ENCODE peak calls at places on chromosomes 13 and 19, in nine cellular contexts. One of them, this sample, is unnamed.

GRCh38 chr19:42512743-42513304 is 15.5 kb downstream of the CEACAM1 start:
- DNase-seq in astrocyte of the spinal cord: no peak
- DNase-seq in endothelial cell of umbilical vein: no peak
- DNase-seq in breast epithelium: no peak
- DNase-seq in fibroblast of villous mesenchyme: no peak
- DNase-seq in fibroblast of the aortic adventitia: no peak
- DNase-seq in WERI-Rb-1: no peak
- DNase-seq in prostate gland: no peak
- DNase-seq in AG04450: no peak
- DNase-seq in this sample: no peak

GRCh38 chr13:67048084-67048792 is 181.9 kb downstream of the PCDH9 start:
- DNase-seq in astrocyte of the spinal cord: peak
- DNase-seq in endothelial cell of umbilical vein: peak
- DNase-seq in breast epithelium: no peak
- DNase-seq in fibroblast of villous mesenchyme: peak
- DNase-seq in fibroblast of the aortic adventitia: peak
- DNase-seq in WERI-Rb-1: no peak
- DNase-seq in prostate gland: no peak
- DNase-seq in AG04450: peak
- DNase-seq in this sample: peak

GRCh38 chr19:28456708-28457320 is 756.1 kb downstream of the UQCRFS1 start:
- DNase-seq in astrocyte of the spinal cord: no peak
- DNase-seq in endothelial cell of umbilical vein: no peak
- DNase-seq in breast epithelium: no peak
- DNase-seq in fibroblast of villous mesenchyme: no peak
- DNase-seq in fibroblast of the aortic adventitia: no peak
- DNase-seq in WERI-Rb-1: no peak
- DNase-seq in prostate gland: no peak
- DNase-seq in AG04450: no peak
- DNase-seq in this sample: no peak

GRCh38 chr19:36918090-36918489 is 2.0 kb downstream of the ZNF568 start:
- DNase-seq in astrocyte of the spinal cord: no peak
- DNase-seq in endothelial cell of umbilical vein: no peak
- DNase-seq in breast epithelium: no peak
- DNase-seq in fibroblast of villous mesenchyme: no peak
- DNase-seq in fibroblast of the aortic adventitia: no peak
- DNase-seq in WERI-Rb-1: no peak
- DNase-seq in prostate gland: no peak
- DNase-seq in AG04450: no peak
- DNase-seq in this sample: no peak

GRCh38 chr13:89061821-89062220 is 1390.7 kb downstream of the SLITRK5 start:
- DNase-seq in astrocyte of the spinal cord: no peak
- DNase-seq in endothelial cell of umbilical vein: no peak
- DNase-seq in breast epithelium: no peak
- DNase-seq in fibroblast of villous mesenchyme: no peak
- DNase-seq in fibroblast of the aortic adventitia: no peak
- DNase-seq in WERI-Rb-1: no peak
- DNase-seq in prostate gland: no peak
- DNase-seq in AG04450: no peak
- DNase-seq in this sample: no peak

GRCh38 chr19:35404879-35405622 is 34.2 kb downstream of the GPR42 start:
- DNase-seq in astrocyte of the spinal cord: peak
- DNase-seq in endothelial cell of umbilical vein: no peak
- DNase-seq in breast epithelium: peak
- DNase-seq in fibroblast of villous mesenchyme: peak
- DNase-seq in fibroblast of the aortic adventitia: peak
- DNase-seq in WERI-Rb-1: no peak
- DNase-seq in prostate gland: no peak
- DNase-seq in AG04450: peak
- DNase-seq in this sample: peak

GRCh38 chr19:30635026-30635985 is 263.1 kb downstream of the ZNF536 start:
- DNase-seq in astrocyte of the spinal cord: no peak
- DNase-seq in endothelial cell of umbilical vein: no peak
- DNase-seq in breast epithelium: no peak
- DNase-seq in fibroblast of villous mesenchyme: no peak
- DNase-seq in fibroblast of the aortic adventitia: no peak
- DNase-seq in WERI-Rb-1: no peak
- DNase-seq in prostate gland: no peak
- DNase-seq in AG04450: no peak
- DNase-seq in this sample: no peak

GRCh38 chr19:887072-887471 is 5.9 kb downstream of the MED16 start:
- DNase-seq in astrocyte of the spinal cord: peak
- DNase-seq in endothelial cell of umbilical vein: no peak
- DNase-seq in breast epithelium: no peak
- DNase-seq in fibroblast of villous mesenchyme: peak
- DNase-seq in fibroblast of the aortic adventitia: no peak
- DNase-seq in WERI-Rb-1: no peak
- DNase-seq in prostate gland: no peak
- DNase-seq in AG04450: peak
- DNase-seq in this sample: peak

GRCh38 chr19:29832801-29833200 is 21.0 kb downstream of the CCNE1 start:
- DNase-seq in astrocyte of the spinal cord: no peak
- DNase-seq in endothelial cell of umbilical vein: no peak
- DNase-seq in breast epithelium: no peak
- DNase-seq in fibroblast of villous mesenchyme: no peak
- DNase-seq in fibroblast of the aortic adventitia: no peak
- DNase-seq in WERI-Rb-1: no peak
- DNase-seq in prostate gland: no peak
- DNase-seq in AG04450: no peak
- DNase-seq in this sample: no peak

GRCh38 chr19:3368441-3368795 is 2.0 kb downstream of the NFIC start:
- DNase-seq in astrocyte of the spinal cord: no peak
- DNase-seq in endothelial cell of umbilical vein: no peak
- DNase-seq in breast epithelium: no peak
- DNase-seq in fibroblast of villous mesenchyme: no peak
- DNase-seq in fibroblast of the aortic adventitia: no peak
- DNase-seq in WERI-Rb-1: no peak
- DNase-seq in prostate gland: no peak
- DNase-seq in AG04450: no peak
- DNase-seq in this sample: no peak

GRCh38 chr19:3366761-3367571 is 583 bp downstream of the NFIC start:
- DNase-seq in astrocyte of the spinal cord: peak
- DNase-seq in endothelial cell of umbilical vein: peak
- DNase-seq in breast epithelium: no peak
- DNase-seq in fibroblast of villous mesenchyme: no peak
- DNase-seq in fibroblast of the aortic adventitia: no peak
- DNase-seq in WERI-Rb-1: peak
- DNase-seq in prostate gland: peak
- DNase-seq in AG04450: no peak
- DNase-seq in this sample: no peak

GRCh38 chr19:3366104-3366760 is at the start of gene NFIC:
- DNase-seq in astrocyte of the spinal cord: peak
- DNase-seq in endothelial cell of umbilical vein: peak
- DNase-seq in breast epithelium: peak
- DNase-seq in fibroblast of villous mesenchyme: peak
- DNase-seq in fibroblast of the aortic adventitia: peak
- DNase-seq in WERI-Rb-1: peak
- DNase-seq in prostate gland: peak
- DNase-seq in AG04450: no peak
- DNase-seq in this sample: peak

GRCh38 chr19:3368848-3369336 is 2.5 kb downstream of the NFIC start:
- DNase-seq in astrocyte of the spinal cord: peak
- DNase-seq in endothelial cell of umbilical vein: no peak
- DNase-seq in breast epithelium: no peak
- DNase-seq in fibroblast of villous mesenchyme: no peak
- DNase-seq in fibroblast of the aortic adventitia: peak
- DNase-seq in WERI-Rb-1: no peak
- DNase-seq in prostate gland: no peak
- DNase-seq in AG04450: no peak
- DNase-seq in this sample: peak

DNA sequence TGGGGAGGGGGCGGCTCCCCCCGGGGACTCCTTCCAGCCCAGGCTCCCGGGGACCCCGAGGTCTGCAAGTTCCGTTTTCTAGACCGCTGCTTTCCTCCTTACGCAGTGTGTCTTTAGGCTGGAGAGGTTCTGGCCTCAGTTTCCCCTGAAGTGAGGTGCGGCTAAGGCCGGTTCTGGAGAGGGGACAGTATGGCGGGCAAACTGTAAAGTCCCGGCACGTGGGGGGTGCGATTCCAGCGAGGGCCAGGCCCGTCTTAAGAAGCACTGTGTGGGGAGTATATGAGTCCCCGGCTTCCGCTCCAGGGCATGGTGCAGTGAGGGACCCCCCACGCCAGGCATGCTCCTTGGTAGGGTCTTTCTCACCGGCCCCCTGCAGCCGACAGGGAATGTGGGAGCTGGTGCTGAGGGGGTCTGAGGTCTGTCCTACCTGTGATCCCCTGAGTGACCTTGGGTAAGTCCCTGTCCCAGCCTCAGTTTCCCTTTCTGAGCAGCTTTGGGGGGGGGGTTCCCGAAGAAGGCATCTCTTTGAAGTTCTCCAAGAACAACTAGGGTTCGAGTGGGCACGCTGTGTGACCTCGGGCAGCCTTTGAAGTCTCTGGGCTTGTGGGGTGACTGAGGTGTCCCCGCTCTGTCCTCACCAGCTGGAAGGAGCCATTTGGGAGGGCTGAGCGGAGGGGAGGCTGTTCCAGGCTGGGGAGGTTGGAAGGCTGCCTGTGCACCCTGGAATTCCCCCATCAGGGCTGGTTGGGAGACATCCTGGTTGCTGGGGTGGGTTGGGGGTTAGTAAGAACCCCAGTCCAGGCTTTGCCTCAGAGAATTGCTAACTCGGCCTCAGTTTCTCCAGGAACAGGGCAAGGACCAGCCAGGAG is 1.4 kb downstream of the NFIC start:
- DNase-seq in astrocyte of the spinal cord: no peak
- DNase-seq in endothelial cell of umbilical vein: no peak
- DNase-seq in breast epithelium: no peak
- DNase-seq in fibroblast of villous mesenchyme: no peak
- DNase-seq in fibroblast of the aortic adventitia: no peak
- DNase-seq in WERI-Rb-1: no peak
- DNase-seq in prostate gland: no peak
- DNase-seq in AG04450: no peak
- DNase-seq in this sample: peak
- H3K4me3 ChIP-seq in astrocyte of the spinal cord: peak
- H3K4me3 ChIP-seq in endothelial cell of umbilical vein: peak
- H3K4me3 ChIP-seq in breast epithelium: peak
- H3K4me3 ChIP-seq in fibroblast of villous mesenchyme: peak
- H3K4me3 ChIP-seq in fibroblast of the aortic adventitia: peak
- H3K4me3 ChIP-seq in WERI-Rb-1: peak
- H3K4me3 ChIP-seq in prostate gland: peak
- H3K4me3 ChIP-seq in AG04450: peak
- H3K4me3 ChIP-seq in this sample: peak

DNA sequence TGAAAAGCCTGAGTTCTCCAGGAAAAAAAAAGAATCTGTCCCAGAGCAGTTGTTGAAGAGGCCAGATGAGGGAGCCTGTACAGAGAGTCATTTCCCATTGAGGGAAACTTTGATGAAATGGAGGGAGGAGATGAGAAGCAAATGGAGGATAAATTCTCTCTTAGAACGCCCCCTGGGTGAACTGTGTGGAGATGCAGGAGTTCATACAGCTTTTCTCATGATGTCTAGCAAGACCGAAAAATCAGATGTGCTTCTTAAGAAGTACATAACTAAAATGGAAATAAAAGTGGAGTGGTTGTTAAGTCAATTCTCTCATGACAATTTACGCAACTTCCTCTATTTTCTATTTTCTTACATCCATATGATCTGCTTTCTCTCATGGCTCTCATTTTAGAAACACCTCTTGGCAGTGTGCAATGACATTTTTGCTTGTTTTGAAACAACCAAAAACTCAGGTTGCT is 1263.1 kb downstream of the PCDH9 start:
- DNase-seq in astrocyte of the spinal cord: peak
- DNase-seq in endothelial cell of umbilical vein: peak
- DNase-seq in breast epithelium: no peak
- DNase-seq in fibroblast of villous mesenchyme: peak
- DNase-seq in fibroblast of the aortic adventitia: peak
- DNase-seq in WERI-Rb-1: peak
- DNase-seq in prostate gland: no peak
- DNase-seq in AG04450: no peak
- DNase-seq in this sample: peak
- TF ChIP-seq CTCF in astrocyte of the spinal cord: peak
- TF ChIP-seq CTCF in endothelial cell of umbilical vein: peak
- TF ChIP-seq CTCF in breast epithelium: no peak
- TF ChIP-seq CTCF in fibroblast of villous mesenchyme: peak
- TF ChIP-seq CTCF in fibroblast of the aortic adventitia: peak
- TF ChIP-seq CTCF in WERI-Rb-1: peak
- TF ChIP-seq CTCF in prostate gland: no peak
- TF ChIP-seq CTCF in AG04450: peak
- TF ChIP-seq CTCF in this sample: peak

DNA sequence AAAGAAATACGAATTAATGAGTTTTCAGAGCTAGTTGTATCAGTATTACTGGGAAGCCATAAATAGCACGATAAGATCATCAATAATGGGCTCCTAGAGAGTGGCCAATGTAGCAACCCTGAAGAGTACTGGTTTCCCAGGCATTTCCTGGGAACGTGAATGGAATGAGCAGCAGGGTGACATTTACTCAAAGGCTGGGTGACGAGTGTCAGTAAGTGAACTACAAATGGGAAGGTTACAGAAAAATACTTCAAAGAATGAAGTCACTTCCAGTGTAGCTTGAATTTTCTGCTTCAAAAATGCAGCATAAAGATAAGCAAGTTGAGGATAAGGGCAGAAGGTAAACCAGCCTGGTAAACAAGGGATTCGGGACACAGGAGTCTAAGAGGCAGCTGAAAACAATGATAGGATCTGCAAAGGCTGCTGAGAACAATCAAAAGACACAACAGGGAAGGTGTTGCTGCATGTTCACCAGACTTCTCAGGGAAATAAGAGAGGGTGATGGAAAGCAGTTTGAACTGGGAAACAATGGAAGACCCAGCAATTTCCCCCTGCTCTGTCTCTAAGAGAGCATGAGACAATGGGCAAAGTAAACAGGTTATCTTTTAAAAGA is 48.6 kb upstream of the POSTN start:
- DNase-seq in astrocyte of the spinal cord: no peak
- DNase-seq in endothelial cell of umbilical vein: peak
- DNase-seq in breast epithelium: no peak
- DNase-seq in fibroblast of villous mesenchyme: no peak
- DNase-seq in fibroblast of the aortic adventitia: no peak
- DNase-seq in WERI-Rb-1: no peak
- DNase-seq in prostate gland: no peak
- DNase-seq in AG04450: no peak
- DNase-seq in this sample: no peak
- H3K4me3 ChIP-seq in astrocyte of the spinal cord: no peak
- H3K4me3 ChIP-seq in endothelial cell of umbilical vein: no peak
- H3K4me3 ChIP-seq in breast epithelium: no peak
- H3K4me3 ChIP-seq in fibroblast of villous mesenchyme: no peak
- H3K4me3 ChIP-seq in fibroblast of the aortic adventitia: no peak
- H3K4me3 ChIP-seq in WERI-Rb-1: no peak
- H3K4me3 ChIP-seq in prostate gland: no peak
- H3K4me3 ChIP-seq in AG04450: no peak
- H3K4me3 ChIP-seq in this sample: no peak

DNA sequence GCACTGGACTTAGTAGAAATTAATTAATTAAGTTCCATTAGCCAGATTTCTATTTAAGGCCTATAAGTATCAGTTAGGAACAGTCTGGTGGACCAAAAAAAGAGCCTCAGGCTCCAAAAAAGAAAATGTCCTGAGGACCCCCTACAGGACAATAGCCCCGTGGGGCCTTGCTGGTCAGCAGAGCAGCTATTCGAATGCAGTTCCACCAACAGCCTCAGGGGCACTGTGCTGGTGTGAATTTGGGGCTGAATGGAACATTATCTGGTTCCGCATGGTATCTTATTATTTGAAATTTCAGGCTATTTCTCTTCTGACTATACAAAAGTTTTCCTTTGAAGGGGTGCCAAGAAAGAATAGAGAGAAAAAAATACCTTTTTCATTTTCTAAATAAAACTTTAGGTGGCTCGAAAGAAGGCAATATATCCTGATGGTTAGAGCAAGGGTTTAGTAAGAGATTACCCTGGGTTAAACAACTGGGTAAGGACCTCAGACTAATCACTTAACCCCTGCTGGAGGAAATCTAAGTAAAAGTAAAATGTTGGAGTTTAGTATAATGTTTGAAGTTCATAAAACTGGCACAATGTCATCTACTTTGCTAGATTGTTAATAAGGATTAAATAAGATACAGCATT is 147.2 kb downstream of the MIPEP start:
- DNase-seq in astrocyte of the spinal cord: no peak
- DNase-seq in endothelial cell of umbilical vein: no peak
- DNase-seq in breast epithelium: no peak
- DNase-seq in fibroblast of villous mesenchyme: no peak
- DNase-seq in fibroblast of the aortic adventitia: no peak
- DNase-seq in WERI-Rb-1: peak
- DNase-seq in prostate gland: no peak
- DNase-seq in AG04450: no peak
- DNase-seq in this sample: peak
- TF ChIP-seq CTCF in astrocyte of the spinal cord: peak
- TF ChIP-seq CTCF in endothelial cell of umbilical vein: peak
- TF ChIP-seq CTCF in breast epithelium: no peak
- TF ChIP-seq CTCF in fibroblast of villous mesenchyme: peak
- TF ChIP-seq CTCF in fibroblast of the aortic adventitia: peak
- TF ChIP-seq CTCF in WERI-Rb-1: peak
- TF ChIP-seq CTCF in prostate gland: no peak
- TF ChIP-seq CTCF in AG04450: peak
- TF ChIP-seq CTCF in this sample: peak

This sample was measured in fibroblast of mammary gland.